ENCODE peak calls at places on chromosome 3, in four cellular contexts. M is HFFc6; E is stimulated activated effector memory CD8-positive, alpha-beta T cell treated with anti-CD3 and anti-CD28 coated beads, Interleukin-12 subunit alpha, Interleukin-12 subunit beta, amount 100 ng/mL, for 72 hours; I is body of pancreas. N is an unnamed sample.

GRCh38 chr3:11273945-11274344 is 1.7 kb downstream of the ATG7 start:
- DNase-seq in I (no peak), E (no peak), M (no peak), N (no peak)

GRCh38 chr3:188270423-188270972 is 116.5 kb downstream of the LPP start:
- DNase-seq in M (peak), I (no peak), E (no peak), N (no peak)

GRCh38 chr3:12909710-12910109 is 68.3 kb upstream of the RPL32 start:
- DNase-seq in M (no peak), I (no peak), E (no peak), N (no peak)

GRCh38 chr3:128984596-128984995 is 9.3 kb downstream of the CFAP92 start:
- DNase-seq in I (no peak), E (no peak), M (peak), N (no peak)

GRCh38 chr3:192901435-192901834 is 16.2 kb downstream of the MB21D2 start:
- DNase-seq in E (no peak), M (peak), I (no peak), N (no peak)

GRCh38 chr3:187041362-187042061 is 97.8 kb downstream of the RPL39L start:
- DNase-seq in I (no peak), M (no peak), E (no peak), N (no peak)

GRCh38 chr3:193780810-193781472 is 187.9 kb downstream of the OPA1 start:
- DNase-seq in I (peak), M (peak), E (no peak), N (peak)

GRCh38 chr3:188348445-188349244 is 194.7 kb downstream of the LPP start:
- DNase-seq in E (no peak), M (peak), I (peak), N (peak)

GRCh38 chr3:32781211-32781968 is 36.4 kb upstream of the TRIM71 start:
- DNase-seq in M (peak), E (peak), I (peak), N (peak)